ENCODE peak calls at places on chromosomes 3 and 15, in five cellular contexts. One of them, this sample, is unnamed.
A peak's percentile ranks its signal among the peaks of the same experiment; 100 is the strongest.

GRCh38 chr15:88702983-88703382 is 64.2 kb downstream of the ISG20 start:
- DNase-seq in Peyer's patch: no peak
- DNase-seq in SK-N-SH: no peak
- DNase-seq in ascending aorta: no peak
- DNase-seq in left lung: no peak
- DNase-seq in this sample: no peak

GRCh38 chr3:12663311-12663935 is 494 bp downstream of the RAF1 start:
- DNase-seq in Peyer's patch: no peak
- DNase-seq in SK-N-SH: peak; percentile 78
- DNase-seq in ascending aorta: peak; percentile 80
- DNase-seq in left lung: peak; percentile 49
- DNase-seq in this sample: peak; percentile 45

GRCh38 chr15:60649845-60650548 is 171.1 kb upstream of the ICE2 start:
- DNase-seq in Peyer's patch: no peak
- DNase-seq in SK-N-SH: no peak
- DNase-seq in ascending aorta: no peak
- DNase-seq in left lung: no peak
- DNase-seq in this sample: no peak

GRCh38 chr3:36932979-36933378 is 11.9 kb downstream of the TRANK1 start:
- DNase-seq in Peyer's patch: no peak
- DNase-seq in SK-N-SH: no peak
- DNase-seq in ascending aorta: no peak
- DNase-seq in left lung: no peak
- DNase-seq in this sample: no peak

GRCh38 chr15:48570838-48571237 is 74.7 kb downstream of the FBN1 start:
- DNase-seq in Peyer's patch: no peak
- DNase-seq in SK-N-SH: no peak
- DNase-seq in ascending aorta: no peak
- DNase-seq in left lung: no peak
- DNase-seq in this sample: no peak

GRCh38 chr3:126358038-126358815 is 1.0 kb upstream of the KLF15 start:
- DNase-seq in Peyer's patch: no peak
- DNase-seq in SK-N-SH: no peak
- DNase-seq in ascending aorta: peak; percentile 73
- DNase-seq in left lung: peak; percentile 54
- DNase-seq in this sample: no peak

GRCh38 chr3:78974181-78974770 is 793.5 kb downstream of the ROBO1 start:
- DNase-seq in Peyer's patch: no peak
- DNase-seq in SK-N-SH: no peak
- DNase-seq in ascending aorta: no peak
- DNase-seq in left lung: no peak
- DNase-seq in this sample: no peak

GRCh38 chr3:48847053-48847585 is 555 bp downstream of the PRKAR2A start:
- DNase-seq in Peyer's patch: peak; percentile 86
- DNase-seq in SK-N-SH: peak; percentile 79
- DNase-seq in ascending aorta: peak; percentile 92
- DNase-seq in left lung: peak; percentile 86
- DNase-seq in this sample: peak; percentile 53

GRCh38 chr15:61099030-61099800 is 129.9 kb downstream of the RORA start:
- DNase-seq in Peyer's patch: no peak
- DNase-seq in SK-N-SH: no peak
- DNase-seq in ascending aorta: no peak
- DNase-seq in left lung: no peak
- DNase-seq in this sample: no peak

GRCh38 chr15:83695901-83696425 is 42.0 kb downstream of the ADAMTSL3 start:
- DNase-seq in Peyer's patch: no peak
- DNase-seq in SK-N-SH: no peak
- DNase-seq in ascending aorta: no peak
- DNase-seq in left lung: no peak
- DNase-seq in this sample: no peak

GRCh38 chr15:83695246-83695645 is 41.3 kb downstream of the ADAMTSL3 start:
- DNase-seq in Peyer's patch: no peak
- DNase-seq in SK-N-SH: no peak
- DNase-seq in ascending aorta: no peak
- DNase-seq in left lung: no peak
- DNase-seq in this sample: no peak

GRCh38 chr15:83697716-83698115 is 43.8 kb downstream of the ADAMTSL3 start:
- DNase-seq in Peyer's patch: no peak
- DNase-seq in SK-N-SH: no peak
- DNase-seq in ascending aorta: no peak
- DNase-seq in left lung: no peak
- DNase-seq in this sample: no peak

GRCh38 chr15:83700082-83700481 is 46.2 kb downstream of the ADAMTSL3 start:
- DNase-seq in Peyer's patch: no peak
- DNase-seq in SK-N-SH: no peak
- DNase-seq in ascending aorta: no peak
- DNase-seq in left lung: no peak
- DNase-seq in this sample: no peak

GRCh38 chr15:83698294-83698693 is 44.4 kb downstream of the ADAMTSL3 start:
- DNase-seq in Peyer's patch: no peak
- DNase-seq in SK-N-SH: no peak
- DNase-seq in ascending aorta: no peak
- DNase-seq in left lung: peak; percentile 34
- DNase-seq in this sample: no peak
- H3K27ac ChIP-seq in Peyer's patch: no peak overlapping the region
- H3K27ac ChIP-seq in SK-N-SH: no peak overlapping the region
- H3K27ac ChIP-seq in ascending aorta: peak overlapping the region; percentile 32
- H3K27ac ChIP-seq in left lung: no peak overlapping the region
- H3K27ac ChIP-seq in this sample: no peak overlapping the region

GRCh38 chr3:14810070-14810732 is 8.6 kb upstream of the FGD5 start:
- DNase-seq in Peyer's patch: no peak
- DNase-seq in SK-N-SH: peak; percentile 80
- DNase-seq in ascending aorta: no peak
- DNase-seq in left lung: no peak
- DNase-seq in this sample: no peak

GRCh38 chr3:14805946-14806537 is 12.7 kb upstream of the FGD5 start:
- DNase-seq in Peyer's patch: no peak
- DNase-seq in SK-N-SH: no peak
- DNase-seq in ascending aorta: no peak
- DNase-seq in left lung: no peak
- DNase-seq in this sample: no peak

GRCh38 chr3:14808502-14809266 is 10.1 kb upstream of the FGD5 start:
- DNase-seq in Peyer's patch: no peak
- DNase-seq in SK-N-SH: no peak
- DNase-seq in ascending aorta: no peak
- DNase-seq in left lung: no peak
- DNase-seq in this sample: no peak

GRCh38 chr3:14806641-14807263 is 12.0 kb upstream of the FGD5 start:
- DNase-seq in Peyer's patch: no peak
- DNase-seq in SK-N-SH: no peak
- DNase-seq in ascending aorta: no peak
- DNase-seq in left lung: no peak
- DNase-seq in this sample: no peak

GRCh38 chr3:14808025-14808424 is 10.7 kb upstream of the FGD5 start:
- DNase-seq in Peyer's patch: no peak
- DNase-seq in SK-N-SH: no peak
- DNase-seq in ascending aorta: no peak
- DNase-seq in left lung: no peak
- DNase-seq in this sample: no peak
- H3K27me3 ChIP-seq in Peyer's patch: no peaks in the 10 kb centered on the region
- H3K27me3 ChIP-seq in SK-N-SH: peaks cover 9% of the 10 kb centered on the region
- H3K27me3 ChIP-seq in ascending aorta: no peaks in the 10 kb centered on the region
- H3K27me3 ChIP-seq in left lung: peaks cover 4% of the 10 kb centered on the region
- H3K27me3 ChIP-seq in this sample: peaks cover 38% of the 10 kb centered on the region

GRCh38 chr3:88093266-88093665 is 34.2 kb downstream of the ZNF654 start:
- DNase-seq in Peyer's patch: no peak
- DNase-seq in SK-N-SH: no peak
- DNase-seq in ascending aorta: no peak
- DNase-seq in left lung: no peak
- DNase-seq in this sample: no peak

GRCh38 chr3:88092270-88092669 is 33.2 kb downstream of the ZNF654 start:
- DNase-seq in Peyer's patch: no peak
- DNase-seq in SK-N-SH: no peak
- DNase-seq in ascending aorta: no peak
- DNase-seq in left lung: no peak
- DNase-seq in this sample: no peak

GRCh38 chr3:88090681-88091080 is 31.6 kb downstream of the ZNF654 start:
- DNase-seq in Peyer's patch: no peak
- DNase-seq in SK-N-SH: no peak
- DNase-seq in ascending aorta: no peak
- DNase-seq in left lung: no peak
- DNase-seq in this sample: no peak
- H3K27ac ChIP-seq in Peyer's patch: no peak overlapping the region
- H3K27ac ChIP-seq in SK-N-SH: no peak overlapping the region
- H3K27ac ChIP-seq in ascending aorta: no peak overlapping the region
- H3K27ac ChIP-seq in left lung: no peak overlapping the region
- H3K27ac ChIP-seq in this sample: no peak overlapping the region

GRCh38 chr3:53482227-53482626 is 12.2 kb upstream of the CACNA1D start:
- DNase-seq in Peyer's patch: no peak
- DNase-seq in SK-N-SH: no peak
- DNase-seq in ascending aorta: no peak
- DNase-seq in left lung: no peak
- DNase-seq in this sample: no peak

GRCh38 chr3:53478921-53479664 is 15.3 kb upstream of the CACNA1D start:
- DNase-seq in Peyer's patch: peak; percentile 59
- DNase-seq in SK-N-SH: no peak
- DNase-seq in ascending aorta: no peak
- DNase-seq in left lung: no peak
- DNase-seq in this sample: no peak

GRCh38 chr3:53473422-53473821 is 21.0 kb upstream of the CACNA1D start:
- DNase-seq in Peyer's patch: no peak
- DNase-seq in SK-N-SH: no peak
- DNase-seq in ascending aorta: no peak
- DNase-seq in left lung: no peak
- DNase-seq in this sample: no peak

GRCh38 chr3:53483821-53484220 is 10.6 kb upstream of the CACNA1D start:
- DNase-seq in Peyer's patch: no peak
- DNase-seq in SK-N-SH: no peak
- DNase-seq in ascending aorta: no peak
- DNase-seq in left lung: no peak
- DNase-seq in this sample: no peak

GRCh38 chr3:53478166-53478830 is 16.1 kb upstream of the CACNA1D start:
- DNase-seq in Peyer's patch: peak; percentile 61
- DNase-seq in SK-N-SH: peak; percentile 45
- DNase-seq in ascending aorta: no peak
- DNase-seq in left lung: no peak
- DNase-seq in this sample: no peak
- H3K27me3 ChIP-seq in Peyer's patch: no peaks in the 10 kb centered on the region
- H3K27me3 ChIP-seq in SK-N-SH: no peaks in the 10 kb centered on the region
- H3K27me3 ChIP-seq in ascending aorta: no peaks in the 10 kb centered on the region
- H3K27me3 ChIP-seq in left lung: no peaks in the 10 kb centered on the region
- H3K27me3 ChIP-seq in this sample: peaks cover 13% of the 10 kb centered on the region

DNA sequence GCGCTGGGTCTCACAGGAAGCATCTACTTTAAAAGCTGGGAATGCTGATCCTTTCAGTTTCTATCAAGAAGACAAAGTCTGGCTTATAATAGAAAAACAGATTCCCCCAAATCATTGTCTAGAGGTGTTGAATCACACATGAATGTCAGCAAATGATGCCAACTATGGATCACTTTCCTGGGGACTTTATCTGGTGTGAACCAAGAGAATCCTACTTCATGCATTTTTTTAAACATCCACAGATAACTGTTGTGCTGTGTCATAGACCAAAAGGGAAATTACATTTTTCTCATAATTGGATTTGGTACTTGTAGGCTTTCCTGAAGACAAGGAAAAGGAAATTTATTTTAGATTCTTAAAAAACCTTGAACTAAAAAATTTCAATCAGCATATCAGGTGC is 132.7 kb downstream of the CD47 start:
- DNase-seq in Peyer's patch: no peak
- DNase-seq in SK-N-SH: no peak
- DNase-seq in ascending aorta: no peak
- DNase-seq in left lung: no peak
- DNase-seq in this sample: no peak
- H3K27ac ChIP-seq in Peyer's patch: no peak overlapping the region
- H3K27ac ChIP-seq in SK-N-SH: no peak overlapping the region
- H3K27ac ChIP-seq in ascending aorta: peak overlapping the region; percentile 80
- H3K27ac ChIP-seq in left lung: peak overlapping the region; percentile 66
- H3K27ac ChIP-seq in this sample: no peak overlapping the region

DNA sequence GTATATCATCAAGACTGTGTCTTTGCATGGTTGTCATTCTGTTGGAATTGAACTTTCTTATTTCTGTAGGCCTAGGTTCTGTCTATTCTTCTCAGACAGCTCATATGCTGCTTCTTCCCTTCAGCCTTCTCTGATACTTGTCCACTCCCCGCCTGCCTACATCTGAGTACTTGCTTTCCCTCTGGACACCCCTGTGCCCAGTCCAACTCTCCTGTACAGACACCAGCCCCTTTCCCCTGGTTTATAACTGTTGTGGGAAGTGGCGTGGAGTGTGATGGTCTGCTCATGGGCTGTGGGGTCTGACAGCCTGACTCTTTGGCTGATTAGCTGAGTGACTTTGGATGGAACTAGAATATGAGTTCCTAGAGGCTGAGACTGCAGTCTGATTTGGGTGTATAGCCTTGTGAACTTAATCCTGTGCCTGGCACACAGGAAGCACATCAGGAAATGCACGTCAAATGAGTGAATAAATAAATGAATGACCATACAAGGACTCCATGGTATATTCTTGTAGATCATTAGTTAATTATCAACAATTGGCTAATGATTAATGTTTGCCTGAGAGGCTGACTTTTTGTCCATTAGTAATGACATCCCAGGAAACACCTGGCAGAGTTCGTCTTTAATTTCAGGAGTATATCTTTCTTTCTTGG is 11.8 kb downstream of the CACNA1D start:
- DNase-seq in Peyer's patch: no peak
- DNase-seq in SK-N-SH: no peak
- DNase-seq in ascending aorta: no peak
- DNase-seq in left lung: no peak
- DNase-seq in this sample: no peak
- H3K27me3 ChIP-seq in Peyer's patch: no peaks in the 10 kb centered on the region
- H3K27me3 ChIP-seq in SK-N-SH: peaks cover 11% of the 10 kb centered on the region
- H3K27me3 ChIP-seq in ascending aorta: no peaks in the 10 kb centered on the region
- H3K27me3 ChIP-seq in left lung: no peaks in the 10 kb centered on the region
- H3K27me3 ChIP-seq in this sample: peaks cover 8% of the 10 kb centered on the region

GRCh38 chr3:120090422-120090821 is 3.8 kb downstream of the GSK3B start:
- DNase-seq in Peyer's patch: no peak
- DNase-seq in SK-N-SH: no peak
- DNase-seq in ascending aorta: no peak
- DNase-seq in left lung: no peak
- DNase-seq in this sample: no peak
- H3K27ac ChIP-seq in Peyer's patch: no peak overlapping the region
- H3K27ac ChIP-seq in SK-N-SH: no peak overlapping the region
- H3K27ac ChIP-seq in ascending aorta: no peak overlapping the region
- H3K27ac ChIP-seq in left lung: no peak overlapping the region
- H3K27ac ChIP-seq in this sample: no peak overlapping the region

DNA sequence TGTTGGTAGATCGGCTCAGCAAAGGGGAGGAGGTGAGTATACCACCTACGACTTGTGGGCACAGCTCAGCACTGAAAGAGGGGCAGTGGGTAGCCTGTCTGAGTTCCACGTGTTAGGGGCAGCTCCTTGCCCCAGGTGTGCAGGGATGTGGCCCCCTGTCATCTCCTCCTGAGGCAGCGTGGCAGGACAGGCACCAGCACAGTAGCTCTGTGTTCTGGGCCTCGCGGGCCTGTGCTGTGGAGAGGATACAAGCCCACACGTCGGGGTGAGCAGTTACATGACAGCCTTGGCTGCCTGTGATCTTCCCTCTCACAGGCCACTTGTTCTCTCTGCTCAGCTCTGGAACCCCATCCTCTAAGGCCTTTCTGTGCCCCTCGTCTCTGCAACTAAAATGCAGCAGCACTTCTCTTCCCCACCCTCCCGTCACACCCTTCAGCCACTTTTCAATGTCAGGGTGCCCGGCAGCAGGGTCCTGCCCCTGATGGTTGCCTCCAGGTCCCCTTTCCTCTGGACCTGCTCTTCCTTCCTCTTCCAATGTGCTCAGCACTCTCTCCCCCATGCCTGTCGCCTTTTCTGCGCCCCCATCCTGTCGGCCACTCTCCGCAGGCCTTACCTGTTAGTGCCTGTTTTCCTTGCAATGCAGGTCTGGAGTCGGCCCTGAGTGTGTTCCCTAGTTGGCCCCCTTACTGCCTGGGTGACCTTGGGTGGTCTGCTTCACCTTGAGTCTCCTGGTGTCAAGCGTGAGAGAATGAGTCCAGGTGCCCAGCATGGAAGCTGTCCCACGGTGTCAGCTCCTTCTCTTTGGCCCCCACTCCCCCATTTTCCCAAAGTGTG is 18.2 kb upstream of the CPNE9 start:
- DNase-seq in Peyer's patch: no peak
- DNase-seq in SK-N-SH: no peak
- DNase-seq in ascending aorta: no peak
- DNase-seq in left lung: no peak
- DNase-seq in this sample: no peak
- H3K27me3 ChIP-seq in Peyer's patch: no peaks in the 10 kb centered on the region
- H3K27me3 ChIP-seq in SK-N-SH: no peaks in the 10 kb centered on the region
- H3K27me3 ChIP-seq in ascending aorta: no peaks in the 10 kb centered on the region
- H3K27me3 ChIP-seq in left lung: no peaks in the 10 kb centered on the region
- H3K27me3 ChIP-seq in this sample: no peaks in the 10 kb centered on the region